ENCODE peak calls at places on chromosomes 12 and 14, in seven cellular contexts. One of them, this sample, is unnamed.
A peak's percentile ranks its signal among the peaks of the same experiment; 100 is the strongest.

GRCh38 chr14:91482278-91483023 is 27.7 kb downstream of the PPP4R3A start:
- DNase-seq in H1: no peak
- DNase-seq in H9: no peak
- DNase-seq in IMR-90: peak; percentile 78
- DNase-seq in mesendoderm: no peak
- DNase-seq in trophoblast cell: no peak
- DNase-seq in mesenchymal stem cell: peak; percentile 54
- DNase-seq in this sample: no peak

GRCh38 chr14:97283450-97284230 is 486.5 kb downstream of the VRK1 start:
- DNase-seq in trophoblast cell: no peak
- DNase-seq in mesenchymal stem cell: no peak
- DNase-seq in IMR-90: no peak
- DNase-seq in mesendoderm: no peak
- DNase-seq in H1: no peak
- DNase-seq in H9: no peak
- DNase-seq in this sample: no peak

GRCh38 chr12:2794261-2794735 is 472 bp upstream of the FKBP4 start:
- DNase-seq in trophoblast cell: peak; percentile 5
- DNase-seq in H1: peak; percentile 77
- DNase-seq in H9: no peak
- DNase-seq in mesendoderm: peak; percentile 87
- DNase-seq in IMR-90: no peak
- DNase-seq in mesenchymal stem cell: no peak
- DNase-seq in this sample: peak; percentile 42

GRCh38 chr14:75558440-75558839 is 20.0 kb upstream of the FLVCR2 start:
- DNase-seq in trophoblast cell: peak; percentile 14
- DNase-seq in mesenchymal stem cell: peak; percentile 54
- DNase-seq in mesendoderm: no peak
- DNase-seq in H1: no peak
- DNase-seq in H9: no peak
- DNase-seq in IMR-90: no peak
- DNase-seq in this sample: no peak

GRCh38 chr12:94458882-94459772 is 540 bp downstream of the CEP83 start:
- DNase-seq in trophoblast cell: peak; percentile 57
- DNase-seq in H1: no peak
- DNase-seq in mesenchymal stem cell: peak; percentile 72
- DNase-seq in H9: no peak
- DNase-seq in IMR-90: peak; percentile 48
- DNase-seq in mesendoderm: peak; percentile 49
- DNase-seq in this sample: peak; percentile 2

GRCh38 chr12:100077367-100077766 is 65.3 kb downstream of the BLTP3B start:
- DNase-seq in mesenchymal stem cell: peak; percentile 5
- DNase-seq in H9: no peak
- DNase-seq in trophoblast cell: peak; percentile 54
- DNase-seq in mesendoderm: no peak
- DNase-seq in H1: no peak
- DNase-seq in IMR-90: no peak
- DNase-seq in this sample: no peak

GRCh38 chr14:89855961-89856360 is 98.6 kb downstream of the EFCAB11 start:
- DNase-seq in mesenchymal stem cell: peak; percentile 59
- DNase-seq in IMR-90: peak; percentile 89
- DNase-seq in trophoblast cell: no peak
- DNase-seq in H1: no peak
- DNase-seq in mesendoderm: no peak
- DNase-seq in H9: no peak
- DNase-seq in this sample: no peak

GRCh38 chr12:51071663-51072062 is 11.7 kb downstream of the CSRNP2 start:
- DNase-seq in trophoblast cell: peak; percentile 36
- DNase-seq in IMR-90: peak; percentile 57
- DNase-seq in H1: no peak
- DNase-seq in mesendoderm: peak; percentile 41
- DNase-seq in H9: no peak
- DNase-seq in mesenchymal stem cell: peak; percentile 40
- DNase-seq in this sample: no peak

GRCh38 chr14:70893842-70894237 is 13.4 kb upstream of the PCNX1 start:
- DNase-seq in trophoblast cell: no peak
- DNase-seq in IMR-90: no peak
- DNase-seq in mesendoderm: no peak
- DNase-seq in H1: no peak
- DNase-seq in H9: no peak
- DNase-seq in mesenchymal stem cell: no peak
- DNase-seq in this sample: no peak

GRCh38 chr12:57621497-57622292 is 10.5 kb downstream of the ARHGEF25 start:
- DNase-seq in mesenchymal stem cell: peak; percentile 50
- DNase-seq in mesendoderm: peak; percentile 57
- DNase-seq in trophoblast cell: peak; percentile 56
- DNase-seq in H9: peak; percentile 76
- DNase-seq in H1: peak; percentile 87
- DNase-seq in IMR-90: peak; percentile 11
- DNase-seq in this sample: no peak

GRCh38 chr12:106417926-106418910 is 60.7 kb downstream of the POLR3B start:
- DNase-seq in H9: no peak
- DNase-seq in IMR-90: peak; percentile 76
- DNase-seq in mesendoderm: peak; percentile 56
- DNase-seq in H1: no peak
- DNase-seq in trophoblast cell: peak; percentile 80
- DNase-seq in mesenchymal stem cell: peak; percentile 53
- DNase-seq in this sample: no peak

GRCh38 chr12:132783917-132784531 is 22.4 kb upstream of the ANKLE2 start:
- DNase-seq in mesenchymal stem cell: peak; percentile 24
- DNase-seq in H9: no peak
- DNase-seq in IMR-90: no peak
- DNase-seq in H1: no peak
- DNase-seq in trophoblast cell: peak; percentile 23
- DNase-seq in mesendoderm: no peak
- DNase-seq in this sample: no peak

GRCh38 chr12:67925551-67925950 is 63.7 kb upstream of the IFNG-AS1 start:
- DNase-seq in IMR-90: no peak
- DNase-seq in mesenchymal stem cell: no peak
- DNase-seq in H1: no peak
- DNase-seq in mesendoderm: no peak
- DNase-seq in trophoblast cell: peak; percentile 60
- DNase-seq in H9: no peak
- DNase-seq in this sample: no peak

GRCh38 chr14:105087963-105088811 is 23.0 kb upstream of the GPR132 start:
- DNase-seq in mesenchymal stem cell: peak; percentile 82
- DNase-seq in H1: peak; percentile 74
- DNase-seq in H9: peak; percentile 65
- DNase-seq in mesendoderm: peak; percentile 87
- DNase-seq in IMR-90: peak; percentile 74
- DNase-seq in trophoblast cell: peak; percentile 95
- DNase-seq in this sample: peak; percentile 77

GRCh38 chr12:11593013-11593412 is 56.5 kb upstream of the ETV6 start:
- DNase-seq in mesendoderm: no peak
- DNase-seq in H9: no peak
- DNase-seq in IMR-90: no peak
- DNase-seq in trophoblast cell: no peak
- DNase-seq in H1: no peak
- DNase-seq in mesenchymal stem cell: no peak
- DNase-seq in this sample: no peak

GRCh38 chr14:101817511-101818001 is 56.0 kb downstream of the PPP2R5C start:
- DNase-seq in trophoblast cell: no peak
- DNase-seq in mesenchymal stem cell: no peak
- DNase-seq in H1: no peak
- DNase-seq in IMR-90: no peak
- DNase-seq in H9: no peak
- DNase-seq in mesendoderm: no peak
- DNase-seq in this sample: no peak

GRCh38 chr12:64633940-64634337 is 23.6 kb downstream of the RASSF3 start:
- DNase-seq in trophoblast cell: peak; percentile 36
- DNase-seq in mesendoderm: peak; percentile 29
- DNase-seq in H9: no peak
- DNase-seq in H1: no peak
- DNase-seq in IMR-90: peak; percentile 83
- DNase-seq in mesenchymal stem cell: peak; percentile 83
- DNase-seq in this sample: no peak

GRCh38 chr12:24081092-24081529 is 131.6 kb upstream of the SOX5 start:
- DNase-seq in IMR-90: no peak
- DNase-seq in trophoblast cell: no peak
- DNase-seq in H1: no peak
- DNase-seq in mesendoderm: no peak
- DNase-seq in mesenchymal stem cell: no peak
- DNase-seq in H9: no peak
- DNase-seq in this sample: no peak

GRCh38 chr14:88209273-88209672 is 113.8 kb downstream of the KCNK10 start:
- DNase-seq in IMR-90: no peak
- DNase-seq in mesendoderm: no peak
- DNase-seq in trophoblast cell: no peak
- DNase-seq in mesenchymal stem cell: no peak
- DNase-seq in H9: no peak
- DNase-seq in H1: no peak
- DNase-seq in this sample: no peak

GRCh38 chr12:94263011-94263786 is 114.8 kb downstream of the PLXNC1 start:
- DNase-seq in trophoblast cell: no peak
- DNase-seq in mesendoderm: no peak
- DNase-seq in H1: no peak
- DNase-seq in mesenchymal stem cell: no peak
- DNase-seq in H9: no peak
- DNase-seq in IMR-90: no peak
- DNase-seq in this sample: no peak

GRCh38 chr12:25434493-25434892 is 118.6 kb downstream of the LMNTD1 start:
- DNase-seq in mesenchymal stem cell: no peak
- DNase-seq in trophoblast cell: no peak
- DNase-seq in IMR-90: no peak
- DNase-seq in H9: no peak
- DNase-seq in mesendoderm: peak; percentile 61
- DNase-seq in H1: no peak
- DNase-seq in this sample: no peak

DNA sequence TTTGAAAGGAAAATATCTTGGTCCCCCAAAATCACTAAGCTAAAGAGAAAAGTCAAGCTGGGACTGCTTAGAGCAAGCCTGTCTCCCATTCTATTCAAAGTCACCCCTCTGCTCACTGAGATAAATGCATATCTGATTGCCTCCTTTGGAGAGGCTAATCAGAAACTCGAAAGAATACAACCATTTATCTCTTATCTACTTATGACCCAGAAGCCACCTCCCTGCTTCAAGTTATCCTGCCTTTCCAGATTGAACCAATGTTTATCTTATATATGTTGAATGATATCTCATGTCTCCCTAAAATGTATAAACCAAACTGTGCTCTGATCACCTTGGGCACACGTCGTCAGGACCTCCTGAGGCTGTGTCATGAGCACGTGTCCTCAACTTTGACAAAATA is 14.6 kb upstream of the CCDC196 start:
- DNase-seq in IMR-90: no peak
- DNase-seq in H9: no peak
- DNase-seq in mesenchymal stem cell: no peak
- DNase-seq in trophoblast cell: no peak
- DNase-seq in mesendoderm: no peak
- DNase-seq in H1: no peak
- DNase-seq in this sample: no peak
- H3K18ac ChIP-seq in IMR-90: no peak overlapping the region
- H3K18ac ChIP-seq in H9: no peak overlapping the region
- H3K18ac ChIP-seq in mesenchymal stem cell: no peak overlapping the region
- H3K18ac ChIP-seq in trophoblast cell: no peak overlapping the region
- H3K18ac ChIP-seq in mesendoderm: no peak overlapping the region
- H3K18ac ChIP-seq in H1: no peak overlapping the region
- H3K18ac ChIP-seq in this sample: no peak overlapping the region

GRCh38 chr12:6034596-6034995 is 89.5 kb upstream of the ANO2 start:
- DNase-seq in IMR-90: no peak
- DNase-seq in H1: no peak
- DNase-seq in mesenchymal stem cell: no peak
- DNase-seq in mesendoderm: no peak
- DNase-seq in trophoblast cell: no peak
- DNase-seq in H9: no peak
- DNase-seq in this sample: no peak
- H2BK120ac ChIP-seq in IMR-90: no peak overlapping the region
- H2BK120ac ChIP-seq in H1: no peak overlapping the region
- H2BK120ac ChIP-seq in mesenchymal stem cell: no peak overlapping the region
- H2BK120ac ChIP-seq in mesendoderm: no peak overlapping the region
- H2BK120ac ChIP-seq in trophoblast cell: no peak overlapping the region
- H2BK120ac ChIP-seq in H9: no peak overlapping the region
- H2BK120ac ChIP-seq in this sample: no peak overlapping the region

GRCh38 chr12:75505706-75506312 is 5.6 kb downstream of the KRR1 start:
- DNase-seq in IMR-90: peak; percentile 67
- DNase-seq in trophoblast cell: peak; percentile 62
- DNase-seq in H9: no peak
- DNase-seq in mesenchymal stem cell: peak; percentile 56
- DNase-seq in H1: no peak
- DNase-seq in mesendoderm: no peak
- DNase-seq in this sample: no peak
- H3K4ac ChIP-seq in IMR-90: no peak overlapping the region
- H3K4ac ChIP-seq in trophoblast cell: no peak overlapping the region
- H3K4ac ChIP-seq in H9: no peak overlapping the region
- H3K4ac ChIP-seq in mesenchymal stem cell: no peak overlapping the region
- H3K4ac ChIP-seq in H1: no peak overlapping the region
- H3K4ac ChIP-seq in mesendoderm: no peak overlapping the region
- H3K4ac ChIP-seq in this sample: no peak overlapping the region

GRCh38 chr12:16349132-16349463 is 1.7 kb downstream of the MGST1 start:
- DNase-seq in trophoblast cell: no peak
- DNase-seq in IMR-90: peak; percentile 96
- DNase-seq in mesendoderm: peak; percentile 76
- DNase-seq in H1: no peak
- DNase-seq in mesenchymal stem cell: peak; percentile 90
- DNase-seq in H9: no peak
- DNase-seq in this sample: no peak
- H3K18ac ChIP-seq in trophoblast cell: no peak overlapping the region
- H3K18ac ChIP-seq in IMR-90: peak overlapping the region; percentile 86
- H3K18ac ChIP-seq in mesendoderm: peak overlapping the region; percentile 3
- H3K18ac ChIP-seq in H1: no peak overlapping the region
- H3K18ac ChIP-seq in mesenchymal stem cell: peak overlapping the region; percentile 89
- H3K18ac ChIP-seq in H9: no peak overlapping the region
- H3K18ac ChIP-seq in this sample: peak overlapping the region; percentile 27

GRCh38 chr14:63006515-63006914 is 38.7 kb downstream of the KCNH5 start:
- DNase-seq in mesenchymal stem cell: no peak
- DNase-seq in H1: no peak
- DNase-seq in trophoblast cell: no peak
- DNase-seq in H9: no peak
- DNase-seq in IMR-90: no peak
- DNase-seq in mesendoderm: no peak
- DNase-seq in this sample: no peak
- H2BK120ac ChIP-seq in mesenchymal stem cell: no peak overlapping the region
- H2BK120ac ChIP-seq in H1: no peak overlapping the region
- H2BK120ac ChIP-seq in trophoblast cell: no peak overlapping the region
- H2BK120ac ChIP-seq in H9: no peak overlapping the region
- H2BK120ac ChIP-seq in IMR-90: no peak overlapping the region
- H2BK120ac ChIP-seq in mesendoderm: no peak overlapping the region
- H2BK120ac ChIP-seq in this sample: no peak overlapping the region

GRCh38 chr12:120346681-120347080 is 19.1 kb upstream of the PLA2G1B start:
- DNase-seq in mesenchymal stem cell: peak; percentile 14
- DNase-seq in IMR-90: no peak
- DNase-seq in H9: no peak
- DNase-seq in mesendoderm: peak; percentile 42
- DNase-seq in trophoblast cell: no peak
- DNase-seq in H1: no peak
- DNase-seq in this sample: no peak

GRCh38 chr12:120342567-120343537 is 15.3 kb upstream of the PLA2G1B start:
- DNase-seq in H9: no peak
- DNase-seq in mesendoderm: no peak
- DNase-seq in H1: peak; percentile 52
- DNase-seq in trophoblast cell: no peak
- DNase-seq in IMR-90: no peak
- DNase-seq in mesenchymal stem cell: no peak
- DNase-seq in this sample: no peak

GRCh38 chr12:120342156-120342555 is 14.6 kb upstream of the PLA2G1B start:
- DNase-seq in trophoblast cell: no peak
- DNase-seq in IMR-90: no peak
- DNase-seq in mesendoderm: no peak
- DNase-seq in H1: peak; percentile 54
- DNase-seq in mesenchymal stem cell: no peak
- DNase-seq in H9: no peak
- DNase-seq in this sample: no peak

GRCh38 chr12:120346031-120346430 is 18.5 kb upstream of the PLA2G1B start:
- DNase-seq in H1: no peak
- DNase-seq in trophoblast cell: no peak
- DNase-seq in H9: no peak
- DNase-seq in mesenchymal stem cell: no peak
- DNase-seq in IMR-90: no peak
- DNase-seq in mesendoderm: no peak
- DNase-seq in this sample: no peak

GRCh38 chr12:120343692-120344091 is 16.1 kb upstream of the PLA2G1B start:
- DNase-seq in mesendoderm: no peak
- DNase-seq in trophoblast cell: no peak
- DNase-seq in H1: no peak
- DNase-seq in mesenchymal stem cell: no peak
- DNase-seq in IMR-90: no peak
- DNase-seq in H9: no peak
- DNase-seq in this sample: no peak
- H3K4ac ChIP-seq in mesendoderm: no peak overlapping the region
- H3K4ac ChIP-seq in trophoblast cell: no peak overlapping the region
- H3K4ac ChIP-seq in H1: no peak overlapping the region
- H3K4ac ChIP-seq in mesenchymal stem cell: no peak overlapping the region
- H3K4ac ChIP-seq in IMR-90: no peak overlapping the region
- H3K4ac ChIP-seq in H9: no peak overlapping the region
- H3K4ac ChIP-seq in this sample: no peak overlapping the region